ENCODE peak calls at places on chromosome 13, in four cellular contexts. F, A, M and T are unnamed samples.

GRCh38 chr13:36347826-36348225 is 1.6 kb upstream of the SPART start:
- DNase-seq in F (no peak), A (no peak), M (peak), T (no peak)

GRCh38 chr13:76293346-76293745 is 592.9 kb downstream of the KCTD12 start:
- DNase-seq in F (peak), A (no peak), M (no peak), T (no peak)

GRCh38 chr13:113851826-113852535 is 11.9 kb downstream of the GAS6 start:
- DNase-seq in F (no peak), A (no peak), M (no peak), T (no peak)

GRCh38 chr13:31801088-31801487 is 61.8 kb downstream of the RXFP2 start:
- DNase-seq in F (no peak), A (no peak), M (no peak), T (no peak)

GRCh38 chr13:113951246-113951999 is 22.5 kb downstream of the C13orf46 start:
- DNase-seq in F (peak), A (peak), M (peak), T (peak)

GRCh38 chr13:75299913-75300862 is 181.8 kb downstream of the TBC1D4 start:
- DNase-seq in F (peak), A (no peak), M (no peak), T (no peak)

GRCh38 chr13:77620138-77620537 is 77.3 kb upstream of the SLAIN1 start:
- DNase-seq in F (no peak), A (no peak), M (no peak), T (no peak)

GRCh38 chr13:22964245-22964966 is 216.4 kb upstream of the SGCG start:
- DNase-seq in F (no peak), A (no peak), M (no peak), T (no peak)

GRCh38 chr13:72170571-72170970 is 303.6 kb upstream of the DACH1 start:
- DNase-seq in F (no peak), A (no peak), M (no peak), T (no peak)

GRCh38 chr13:38630780-38631179 is 56.1 kb upstream of the FREM2 start:
- DNase-seq in F (peak), A (no peak), M (no peak), T (no peak)

GRCh38 chr13:110379358-110379757 is 72.3 kb downstream of the COL4A2 start:
- DNase-seq in F (no peak), A (no peak), M (no peak), T (no peak)

GRCh38 chr13:29594310-29594709 is 1.2 kb downstream of the SLC7A1 start:
- DNase-seq in F (peak), A (peak), M (no peak), T (peak)

GRCh38 chr13:32038353-32038752 is 6.8 kb downstream of the FRY start:
- DNase-seq in F (no peak), A (no peak), M (no peak), T (no peak)

GRCh38 chr13:51432576-51432975 is 20.3 kb downstream of the INTS6 start:
- DNase-seq in F (no peak), A (no peak), M (no peak), T (no peak)

GRCh38 chr13:76791290-76791664 is 94.9 kb downstream of the KCTD12 start:
- DNase-seq in F (no peak), A (no peak), M (no peak), T (no peak)

DNA sequence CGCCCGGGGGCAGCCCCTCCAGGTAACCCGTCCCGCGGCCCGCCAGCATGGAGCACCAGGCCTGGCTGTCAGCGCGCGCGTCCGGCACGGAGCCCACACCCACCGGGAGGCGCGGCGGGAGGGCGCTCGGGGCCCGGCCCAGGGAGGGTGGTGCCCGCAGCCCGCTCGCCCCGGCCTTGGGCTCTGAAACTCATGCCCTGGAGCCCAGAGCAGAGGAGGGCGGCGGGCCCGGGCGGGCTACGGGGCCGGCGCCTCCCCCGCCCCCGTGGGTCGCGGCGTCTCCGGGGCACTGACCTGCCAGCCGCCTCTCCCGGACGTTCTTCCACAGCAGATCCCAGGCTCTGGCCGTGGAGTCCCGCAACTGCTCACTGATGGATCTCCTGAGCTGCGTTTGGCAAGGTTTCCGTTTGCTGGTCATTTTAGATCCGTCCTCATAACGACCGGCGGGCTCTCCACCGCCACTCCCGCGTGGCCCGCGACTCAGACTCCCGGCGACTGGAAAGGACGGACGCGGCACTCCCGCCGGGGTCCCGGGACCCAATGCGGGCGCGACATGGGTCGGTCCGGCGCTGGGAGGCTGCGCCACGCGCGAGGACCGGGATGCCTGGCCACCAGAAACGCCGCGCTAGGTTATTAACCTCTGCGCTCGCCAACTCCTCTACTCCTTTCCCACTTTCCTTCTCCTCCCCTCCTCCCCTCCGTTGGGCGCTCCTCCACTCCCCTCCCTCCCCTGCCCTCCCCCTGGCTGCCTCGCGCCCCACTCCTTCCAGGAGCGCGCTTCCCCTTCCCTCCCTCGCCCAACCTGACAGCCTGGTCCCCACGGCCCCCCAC is 64.7 kb upstream of the STARD13 start:
- DNase-seq in F (peak), A (peak), M (no peak), T (peak)
- TF ChIP-seq POLR2A in F (no peak), A (no peak), M (no peak), T (no peak)

GRCh38 chr13:107291875-107292274 is 723.9 kb upstream of the ARGLU1 start:
- DNase-seq in F (no peak), A (no peak), M (no peak), T (no peak)
- TF ChIP-seq POLR2A in F (no peak), A (no peak), M (no peak), T (no peak)

DNA sequence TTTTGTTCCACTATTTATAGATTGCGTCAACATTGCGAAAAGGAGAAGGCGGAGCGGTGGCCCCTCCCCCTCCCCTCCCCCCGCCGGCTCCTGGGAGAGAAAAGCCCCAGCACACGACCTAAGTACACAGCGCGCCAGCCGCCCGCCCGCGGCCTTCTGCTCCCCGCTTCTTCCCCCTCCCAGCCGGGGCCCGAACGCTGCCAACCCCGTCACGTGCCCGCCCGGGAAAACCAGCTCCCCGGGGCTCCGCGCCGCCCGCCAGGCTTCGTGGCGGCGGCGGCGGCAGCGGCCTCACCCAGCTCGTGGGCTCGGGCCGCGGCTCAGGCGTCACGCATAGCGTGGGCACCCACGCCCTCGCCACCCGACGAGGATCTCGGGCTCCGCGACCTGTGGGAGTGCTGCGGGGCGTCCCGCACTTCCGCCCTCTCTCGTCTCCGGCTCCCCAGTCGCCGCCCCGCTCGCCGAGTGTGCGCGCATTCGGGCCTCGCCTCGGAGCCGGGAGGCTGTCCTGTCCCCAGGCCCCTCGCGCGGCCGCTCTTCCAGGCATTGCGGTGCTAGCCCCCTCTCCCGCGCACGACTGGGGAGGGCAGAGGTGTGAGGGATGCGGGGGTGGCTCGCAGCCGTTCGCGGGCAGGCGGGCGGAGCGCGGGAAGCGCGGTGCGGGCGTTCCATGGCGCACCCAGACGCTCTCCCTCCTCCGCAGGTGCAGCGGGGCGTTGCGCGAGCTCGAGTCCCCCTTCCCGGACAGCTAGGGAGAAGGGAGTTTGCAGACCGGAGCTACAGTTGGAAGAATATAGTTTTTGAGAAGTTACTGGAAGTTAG is 110.5 kb downstream of the KCNRG start:
- DNase-seq in F (peak), A (peak), M (peak), T (peak)
- TF ChIP-seq POLR2A in F (peak), A (peak), M (peak), T (peak)

GRCh38 chr13:27405521-27406134 is 18.8 kb upstream of the GTF3A start:
- DNase-seq in F (no peak), A (no peak), M (no peak), T (no peak)

GRCh38 chr13:27404680-27405079 is 19.7 kb upstream of the GTF3A start:
- DNase-seq in F (no peak), A (no peak), M (no peak), T (no peak)

GRCh38 chr13:27406178-27406939 is 18.1 kb upstream of the GTF3A start:
- DNase-seq in F (peak), A (peak), M (peak), T (peak)

GRCh38 chr13:27403252-27403678 is 21.2 kb upstream of the GTF3A start:
- DNase-seq in F (peak), A (no peak), M (no peak), T (no peak)

DNA sequence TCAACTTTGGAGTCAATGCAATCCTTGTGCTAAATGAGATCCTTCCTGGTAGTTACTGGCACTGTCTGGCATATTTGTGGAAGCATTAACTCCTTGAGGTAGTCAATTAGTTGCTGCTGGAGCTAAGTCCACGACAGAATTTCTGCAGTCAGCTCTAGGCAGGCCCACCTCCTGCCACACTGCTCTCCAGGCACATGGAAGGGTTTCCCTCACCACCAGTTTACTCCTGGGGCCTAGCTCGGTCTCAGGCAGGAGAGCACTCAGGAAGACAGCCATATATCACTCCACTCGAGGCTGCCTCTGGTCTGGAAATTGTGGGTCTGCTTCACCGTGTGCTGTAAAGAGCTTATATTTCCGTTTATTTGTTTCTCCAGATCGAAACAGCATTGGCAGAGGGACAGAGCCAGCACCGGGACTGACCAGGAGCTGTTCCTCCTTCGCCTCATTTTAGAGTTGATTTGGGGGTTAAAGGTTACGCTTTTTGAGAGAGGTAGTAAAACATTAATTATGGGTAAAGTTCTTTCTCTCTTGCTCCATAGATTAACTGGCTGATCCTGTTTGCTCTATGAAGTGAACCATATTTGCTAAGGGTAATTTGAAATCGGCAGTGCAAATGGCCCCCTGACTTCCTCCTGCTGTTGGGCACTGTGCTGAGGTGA is 20.6 kb upstream of the GTF3A start:
- DNase-seq in F (no peak), A (no peak), M (no peak), T (no peak)
- TF ChIP-seq POLR2A in F (no peak), A (no peak), M (no peak), T (no peak)

DNA sequence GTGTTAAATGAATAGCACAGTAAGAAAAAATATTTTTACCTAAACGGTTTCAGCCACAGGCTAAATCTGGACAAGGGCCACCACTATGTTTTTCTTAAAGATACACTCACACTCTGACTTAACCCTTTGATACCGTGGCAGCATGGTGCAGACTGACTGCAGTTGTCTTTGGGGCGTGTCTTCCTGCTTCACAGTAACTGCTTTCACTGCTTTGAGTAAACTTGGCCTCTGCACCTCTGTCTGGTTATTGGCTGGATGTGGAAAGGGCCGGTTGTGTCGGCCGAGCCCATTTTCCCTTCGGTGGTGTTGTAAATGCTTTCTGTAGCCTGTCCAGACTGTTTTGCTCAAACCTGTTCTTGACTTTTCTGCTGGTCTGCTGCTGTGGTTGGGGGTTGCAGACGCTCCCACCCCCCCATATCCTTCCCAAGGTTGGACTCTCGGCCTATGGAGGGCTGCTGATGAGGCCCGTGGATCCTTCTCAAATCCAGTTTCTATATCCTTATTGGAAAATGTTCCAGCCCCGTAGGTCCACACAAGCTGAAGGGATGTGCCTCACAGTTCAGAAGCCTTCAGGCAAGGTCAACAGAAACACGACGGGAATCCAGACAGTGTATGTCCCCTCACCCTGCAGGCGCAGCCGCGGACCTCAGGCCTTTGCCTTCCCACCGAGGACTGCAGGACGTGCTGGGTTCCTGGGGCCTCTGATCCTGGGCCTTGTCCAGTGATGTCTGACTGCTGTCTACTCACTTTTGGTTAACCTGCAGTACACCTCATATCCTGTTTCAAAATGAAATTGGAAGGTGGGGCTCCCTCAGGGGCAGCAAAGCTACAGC is 90.2 kb upstream of the RNF113B start:
- DNase-seq in F (peak), A (no peak), M (no peak), T (no peak)
- TF ChIP-seq POLR2A in F (no peak), A (no peak), M (no peak), T (no peak)

GRCh38 chr13:24183741-24184182 is 23.2 kb downstream of the SPATA13 start:
- DNase-seq in F (no peak), A (no peak), M (peak), T (no peak)
- TF ChIP-seq POLR2A in F (no peak), A (no peak), M (no peak), T (no peak)

GRCh38 chr13:27128825-27129627 is 42.6 kb downstream of the USP12 start:
- DNase-seq in F (no peak), A (no peak), M (no peak), T (no peak)

GRCh38 chr13:27132538-27132937 is 39.1 kb downstream of the USP12 start:
- DNase-seq in F (no peak), A (no peak), M (no peak), T (no peak)

GRCh38 chr13:27130223-27131015 is 41.2 kb downstream of the USP12 start:
- DNase-seq in F (peak), A (no peak), M (peak), T (peak)

GRCh38 chr13:27131906-27132305 is 39.7 kb downstream of the USP12 start:
- DNase-seq in F (no peak), A (no peak), M (no peak), T (no peak)

GRCh38 chr13:27131202-27131623 is 40.4 kb downstream of the USP12 start:
- DNase-seq in F (peak), A (no peak), M (peak), T (no peak)
- TF ChIP-seq POLR2A in F (no peak), A (no peak), M (no peak), T (no peak)

DNA sequence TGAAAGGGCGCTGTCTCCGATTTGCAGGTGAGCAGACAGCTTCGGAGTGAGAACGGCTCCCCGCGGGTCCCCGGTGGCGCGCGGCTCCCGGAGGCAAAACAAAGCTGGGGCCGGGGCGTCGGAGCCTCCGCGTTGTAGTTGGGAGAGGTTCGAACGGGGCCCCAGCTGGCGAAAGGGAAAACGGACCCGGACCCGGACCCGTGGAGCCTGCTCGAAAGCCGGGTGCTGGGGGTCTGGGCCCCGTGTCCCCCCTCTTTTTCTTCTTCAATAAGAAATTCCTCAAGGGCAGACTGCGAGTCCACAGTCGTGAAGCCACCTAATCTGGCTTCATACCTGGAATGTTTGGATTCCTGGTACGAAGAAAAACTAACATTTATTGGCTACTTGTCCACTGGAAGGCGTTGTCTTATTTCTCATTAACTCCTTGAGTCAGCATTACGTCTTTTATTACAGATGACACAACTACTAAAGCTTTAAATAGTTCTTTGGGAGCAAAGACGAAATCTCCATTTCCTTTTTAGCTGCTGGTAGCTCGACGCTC is 627 bp upstream of the MTIF3 start:
- DNase-seq in F (peak), A (no peak), M (peak), T (peak)
- TF ChIP-seq POLR2A in F (no peak), A (no peak), M (no peak), T (no peak)